ENCODE peak calls at places on chromosomes 6 and 20, in ten cellular contexts. O is astrocyte of the spinal cord, R is spleen, Z is PC-9, V is K562, W is choroid plexus epithelial cell, T is brain microvascular endothelial cell, H is tibial nerve, L is AG04449, C is upper lobe of left lung. E is an unnamed sample.

GRCh38 chr6:30344868-30345671 is at the start of gene RPP21:
- DNase-seq in Z (peak; percentile 66), C (peak; percentile 91), L (no peak), T (peak; percentile 72), O (peak; percentile 82), V (peak; percentile 96), H (peak; percentile 70), R (peak; percentile 98), W (peak; percentile 76), E (peak; percentile 71)

GRCh38 chr6:103838457-103838856 is 1021.3 kb downstream of the HACE1 start:
- DNase-seq in L (no peak), R (no peak), O (no peak), T (no peak), V (no peak), H (no peak), C (no peak), W (no peak), Z (no peak), E (no peak)

GRCh38 chr6:96927660-96928059 is 3.1 kb downstream of the KLHL32 start:
- DNase-seq in L (no peak), C (no peak), H (no peak), R (no peak), O (no peak), V (no peak), W (no peak), T (no peak), Z (no peak), E (no peak)

GRCh38 chr20:42483694-42484303 is 705.9 kb downstream of the PTPRT start:
- DNase-seq in O (no peak), W (no peak), C (peak; percentile 23), T (no peak), H (no peak), Z (no peak), V (peak; percentile 77), R (no peak), L (no peak), E (no peak)

GRCh38 chr6:3627501-3627900 is 124.0 kb downstream of the PXDC1 start:
- DNase-seq in H (no peak), W (no peak), V (no peak), O (no peak), Z (no peak), R (peak; percentile 28), C (no peak), L (no peak), T (no peak), E (no peak)

GRCh38 chr6:31892821-31893220 is 4.7 kb downstream of the EHMT2 start:
- DNase-seq in T (no peak), L (no peak), O (no peak), Z (no peak), H (no peak), C (no peak), V (no peak), W (no peak), R (no peak), E (no peak)

GRCh38 chr6:134551245-134551960 is 233.5 kb upstream of the SGK1 start:
- DNase-seq in V (no peak), T (peak; percentile 86), W (peak; percentile 93), Z (peak; percentile 63), R (no peak), O (peak; percentile 76), C (no peak), H (no peak), L (peak; percentile 61), E (peak; percentile 33)

GRCh38 chr20:19958243-19958642 is 58.9 kb upstream of the NAA20 start:
- DNase-seq in Z (no peak), H (no peak), C (no peak), V (no peak), W (no peak), T (no peak), O (no peak), R (no peak), L (no peak), E (peak; percentile 96)

GRCh38 chr6:6915219-6915618 is 192.5 kb upstream of the RREB1 start:
- DNase-seq in O (peak; percentile 9), C (no peak), T (no peak), R (no peak), H (no peak), L (no peak), V (no peak), W (peak; percentile 44), Z (no peak), E (no peak)

GRCh38 chr20:23632711-23633573 is 4.8 kb downstream of the CST3 start:
- DNase-seq in O (no peak), V (no peak), W (no peak), L (no peak), R (no peak), T (no peak), C (no peak), H (no peak), Z (no peak), E (no peak)

GRCh38 chr20:1895674-1896496 is 678 bp downstream of the SIRPA start:
- DNase-seq in C (peak; percentile 33), O (peak; percentile 8), H (no peak), R (no peak), T (no peak), L (no peak), Z (no peak), V (no peak), W (no peak), E (no peak)

GRCh38 chr6:152804150-152804549 is 53.6 kb downstream of the VIP start:
- DNase-seq in W (no peak), V (no peak), T (no peak), Z (no peak), L (no peak), C (no peak), H (no peak), O (no peak), R (no peak), E (no peak)

GRCh38 chr20:52410182-52410647 is 218.6 kb upstream of the ZFP64 start:
- DNase-seq in W (peak; percentile 79), R (no peak), O (no peak), Z (no peak), T (no peak), H (no peak), C (no peak), L (no peak), V (no peak), E (no peak)

GRCh38 chr6:88047510-88048150 is at the start of gene SPACA1:
- DNase-seq in Z (no peak), T (no peak), H (no peak), C (no peak), V (no peak), O (no peak), W (no peak), R (peak; percentile 58), L (no peak), E (no peak)

GRCh38 chr6:35318200-35318844 is 20.7 kb downstream of the DEF6 start:
- DNase-seq in W (peak; percentile 83), C (peak; percentile 79), Z (no peak), O (peak; percentile 82), H (peak; percentile 61), T (peak; percentile 57), L (no peak), R (no peak), V (peak; percentile 77), E (peak; percentile 50)
- TF ChIP-seq CTCF in W (peak; percentile 0), C (no peak), Z (no peak), O (peak; percentile 12), H (no peak), T (no peak), L (peak; percentile 23), R (no peak), V (no peak), E (no peak)

GRCh38 chr6:90284236-90284744 is 12.4 kb downstream of the BACH2 start:
- DNase-seq in W (peak; percentile 96), C (no peak), H (no peak), V (peak; percentile 29), Z (peak; percentile 84), T (peak; percentile 91), R (no peak), O (peak; percentile 94), L (peak; percentile 67), E (peak; percentile 88)
- H3K4me3 ChIP-seq in W (peak overlapping the region; percentile 28), C (peak overlapping the region; percentile 25), H (peak overlapping the region; percentile 43), V (no peak overlapping the region), Z (peak overlapping the region; percentile 53), T (no peak overlapping the region), R (peak overlapping the region; percentile 61), O (peak overlapping the region; percentile 25), L (peak overlapping the region; percentile 39), E (no peak overlapping the region)

GRCh38 chr6:71349976-71350615 is 61.5 kb downstream of the OGFRL1 start:
- DNase-seq in C (no peak), R (no peak), T (no peak), V (no peak), H (no peak), O (peak; percentile 65), L (no peak), Z (no peak), W (peak; percentile 53), E (peak; percentile 70)

GRCh38 chr6:71346034-71346680 is 57.5 kb downstream of the OGFRL1 start:
- DNase-seq in Z (no peak), V (no peak), L (no peak), O (no peak), R (no peak), H (no peak), T (no peak), C (no peak), W (no peak), E (no peak)

GRCh38 chr6:71347119-71347518 is 58.5 kb downstream of the OGFRL1 start:
- DNase-seq in W (no peak), C (peak; percentile 37), L (no peak), R (no peak), Z (no peak), T (no peak), V (no peak), O (no peak), H (no peak), E (no peak)

GRCh38 chr6:71351190-71351589 is 62.6 kb downstream of the OGFRL1 start:
- DNase-seq in R (no peak), Z (no peak), W (no peak), L (no peak), T (no peak), O (no peak), H (no peak), C (no peak), V (no peak), E (no peak)

DNA sequence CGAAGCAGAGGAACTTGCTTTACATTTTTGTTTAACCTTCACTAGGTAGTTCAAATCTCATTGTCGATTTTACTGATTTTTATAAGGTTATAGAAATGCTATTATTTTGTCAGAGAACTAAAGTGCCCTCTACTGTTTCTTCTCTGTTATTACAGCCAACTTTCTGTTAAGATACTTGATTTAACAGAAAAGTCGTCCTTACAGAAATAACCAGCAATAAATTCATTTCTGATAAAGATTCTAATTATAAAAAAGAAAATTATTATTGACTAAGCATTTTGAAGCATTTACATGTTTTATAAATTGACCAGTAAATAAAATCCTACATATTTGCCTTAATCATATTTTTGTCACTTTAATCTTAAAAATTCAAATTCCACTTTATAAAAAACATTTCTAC is 60.8 kb downstream of the OGFRL1 start:
- DNase-seq in C (no peak), W (peak; percentile 67), R (no peak), Z (peak; percentile 45), H (no peak), O (peak; percentile 71), T (no peak), L (no peak), V (no peak), E (peak; percentile 54)
- TF ChIP-seq CTCF in C (peak; percentile 41), W (peak; percentile 58), R (peak; percentile 70), Z (peak; percentile 86), H (peak; percentile 74), O (peak; percentile 59), T (peak; percentile 40), L (peak; percentile 35), V (no peak), E (peak; percentile 23)

DNA sequence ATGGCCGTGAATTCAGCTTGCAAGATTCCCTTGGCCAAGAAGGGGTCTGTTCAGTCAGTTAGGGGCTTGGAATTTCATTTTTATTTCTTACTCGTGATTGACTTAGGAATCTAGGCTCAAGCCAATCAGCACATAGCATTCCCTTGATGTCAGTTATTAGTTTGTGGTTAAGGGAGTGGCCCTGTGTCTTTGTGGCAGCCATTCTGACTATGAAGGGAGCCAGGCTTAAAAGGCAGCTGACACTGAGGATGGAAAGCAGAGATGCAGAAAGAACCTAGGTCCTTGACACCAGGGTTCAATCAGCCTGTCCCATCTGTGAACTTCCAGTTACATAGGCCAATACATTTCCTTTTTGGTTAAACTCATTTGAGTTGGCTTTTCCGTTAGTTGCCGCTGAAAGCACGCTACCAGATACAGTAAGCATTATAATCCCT is 48.1 kb downstream of the MCUR1 start:
- DNase-seq in V (peak; percentile 42), O (peak; percentile 61), R (no peak), C (no peak), L (peak; percentile 28), W (peak; percentile 63), H (no peak), Z (peak; percentile 54), T (peak; percentile 28), E (peak; percentile 60)
- H3K4me3 ChIP-seq in V (no peak overlapping the region), O (no peak overlapping the region), R (no peak overlapping the region), C (no peak overlapping the region), L (no peak overlapping the region), W (no peak overlapping the region), H (no peak overlapping the region), Z (no peak overlapping the region), T (no peak overlapping the region), E (no peak overlapping the region)